ENCODE peak calls at places on chromosome X, in eight cellular contexts. S is HCT116; T is left lobe of liver; A is H9; X is stimulated activated CD4-positive, alpha-beta T cell treated with anti-CD3 and anti-CD28 coated beads, Interleukin-2, amount 100 ng/mL, for 4 hours; L is fibroblast of lung; O is adrenal gland; Z is C1 segment of cervical spinal cord. R is an unnamed sample.

GRCh38 chrX:28888421-28888820 is 301.2 kb downstream of the IL1RAPL1 start:
- DNase-seq in S (no peak), T (no peak), A (no peak), X (no peak), L (peak), O (no peak), Z (no peak), R (no peak)

GRCh38 chrX:136742721-136743379 is 37.9 kb downstream of the ARHGEF6 start:
- DNase-seq in S (no peak), T (no peak), A (no peak), X (no peak), L (no peak), O (no peak), Z (no peak), R (no peak)

GRCh38 chrX:25059273-25059672 is 43.5 kb upstream of the ARX start:
- DNase-seq in S (no peak), T (no peak), A (no peak), X (no peak), L (no peak), O (no peak), Z (no peak), R (no peak)

GRCh38 chrX:119605739-119606507 is at the start of gene NKRF:
- DNase-seq in S (no peak), T (peak), A (peak), X (peak), L (peak), O (peak), Z (peak), R (peak)

GRCh38 chrX:150362599-150363481 is at the start of gene MAMLD1:
- DNase-seq in S (peak), T (peak), A (peak), X (no peak), L (peak), O (peak), Z (peak), R (no peak)

GRCh38 chrX:24347871-24348270 is 12.6 kb upstream of the SUPT20HL1 start:
- DNase-seq in S (no peak), T (no peak), A (no peak), X (no peak), L (no peak), O (no peak), Z (no peak), R (no peak)

GRCh38 chrX:134737061-134737460 is 78.8 kb upstream of the PLAC1 start:
- DNase-seq in S (no peak), T (no peak), A (no peak), X (no peak), L (no peak), O (no peak), Z (no peak), R (no peak)

GRCh38 chrX:103404225-103405008 is 28.1 kb downstream of the BEX3 start:
- DNase-seq in S (peak), T (peak), A (peak), X (peak), L (peak), O (peak), Z (peak), R (peak)

GRCh38 chrX:153635388-153635787 is 11.6 kb upstream of the DUSP9 start:
- DNase-seq in S (no peak), T (no peak), A (peak), X (no peak), L (no peak), O (no peak), Z (no peak), R (no peak)

GRCh38 chrX:10142041-10142589 is 14.7 kb upstream of the CLCN4 start:
- DNase-seq in S (no peak), T (no peak), A (no peak), X (no peak), L (no peak), O (no peak), Z (no peak), R (no peak)

GRCh38 chrX:104351173-104351769 is 96.5 kb upstream of the ESX1 start:
- DNase-seq in S (peak), T (no peak), A (no peak), X (no peak), L (peak), O (no peak), Z (no peak), R (peak)

GRCh38 chrX:123184858-123185251 is 777 bp downstream of the GRIA3 start:
- DNase-seq in S (no peak), T (peak), A (peak), X (no peak), L (no peak), O (peak), Z (peak), R (no peak)

GRCh38 chrX:103540145-103540544 is 20.9 kb upstream of the RAB40A start:
- DNase-seq in S (no peak), T (no peak), A (no peak), X (no peak), L (peak), O (no peak), Z (no peak), R (peak)

GRCh38 chrX:74925210-74926088 is at the start of gene NEXMIF:
- DNase-seq in S (no peak), T (no peak), A (peak), X (no peak), L (peak), O (peak), Z (no peak), R (no peak)

GRCh38 chrX:39000802-39001201 is 199.5 kb downstream of the MID1IP1 start:
- DNase-seq in S (no peak), T (no peak), A (no peak), X (no peak), L (no peak), O (no peak), Z (no peak), R (no peak)

GRCh38 chrX:41351923-41352322 is 18.0 kb downstream of the DDX3X start:
- DNase-seq in S (no peak), T (no peak), A (no peak), X (no peak), L (no peak), O (no peak), Z (no peak), R (no peak)

GRCh38 chrX:21838937-21839333 is 482 bp upstream of the MBTPS2 start:
- DNase-seq in S (no peak), T (no peak), A (no peak), X (no peak), L (peak), O (no peak), Z (no peak), R (peak)

GRCh38 chrX:3066555-3066954 is 25.3 kb downstream of the ARSF start:
- DNase-seq in S (no peak), T (peak), A (no peak), X (no peak), L (peak), O (peak), Z (no peak), R (no peak)

GRCh38 chrX:153612413-153612812 is 13.5 kb upstream of the CCNQ start:
- DNase-seq in S (no peak), T (no peak), A (no peak), X (no peak), L (no peak), O (no peak), Z (no peak), R (no peak)

GRCh38 chrX:7115557-7115956 is 32.0 kb upstream of the STS start:
- DNase-seq in S (no peak), T (no peak), A (no peak), X (no peak), L (no peak), O (no peak), Z (no peak), R (no peak)

GRCh38 chrX:118569676-118570075 is 74.1 kb downstream of the DOCK11 start:
- DNase-seq in S (no peak), T (no peak), A (no peak), X (no peak), L (peak), O (no peak), Z (no peak), R (no peak)

GRCh38 chrX:68504237-68504636 is 5.4 kb downstream of the YIPF6 start:
- DNase-seq in S (no peak), T (no peak), A (no peak), X (peak), L (peak), O (no peak), Z (no peak), R (peak)

GRCh38 chrX:81174286-81174685 is 27.4 kb downstream of the HMGN5 start:
- DNase-seq in S (no peak), T (no peak), A (no peak), X (no peak), L (peak), O (no peak), Z (no peak), R (peak)

GRCh38 chrX:151359341-151359740 is 37.7 kb upstream of the VMA21 start:
- DNase-seq in S (no peak), T (no peak), A (peak), X (no peak), L (no peak), O (no peak), Z (no peak), R (no peak)

GRCh38 chrX:110442631-110443030 is 84.0 kb downstream of the RTL9 start:
- DNase-seq in S (no peak), T (no peak), A (peak), X (no peak), L (peak), O (peak), Z (no peak), R (peak)

GRCh38 chrX:96721398-96721797 is 36.8 kb downstream of the DIAPH2 start:
- DNase-seq in S (no peak), T (no peak), A (no peak), X (no peak), L (no peak), O (no peak), Z (no peak), R (no peak)

GRCh38 chrX:56232221-56233082 is at the start of gene KLF8:
- DNase-seq in S (peak), T (no peak), A (peak), X (no peak), L (no peak), O (peak), Z (peak), R (no peak)

GRCh38 chrX:24149346-24150050 is at the start of gene ZFX:
- DNase-seq in S (no peak), T (peak), A (peak), X (peak), L (peak), O (peak), Z (peak), R (peak)

GRCh38 chrX:69178592-69178991 is 13.3 kb upstream of the PJA1 start:
- DNase-seq in S (no peak), T (no peak), A (no peak), X (no peak), L (no peak), O (no peak), Z (no peak), R (no peak)

GRCh38 chrX:119477812-119478232 is 9.6 kb downstream of the SLC25A5 start:
- DNase-seq in S (no peak), T (peak), A (no peak), X (no peak), L (peak), O (peak), Z (no peak), R (no peak)

GRCh38 chrX:8030361-8030760 is 103.1 kb upstream of the PNPLA4 start:
- DNase-seq in S (no peak), T (no peak), A (no peak), X (no peak), L (no peak), O (no peak), Z (no peak), R (no peak)

R was measured in RKO.